ENCODE peak calls at places on chromosome 4, in ten cellular contexts. One of them, this sample, is unnamed.

GRCh38 chr4:184843984-184844554 is 18.3 kb upstream of the ACSL1 start:
- DNase-seq in kidney tubule cell: no peak
- DNase-seq in stimulated activated CD8-positive, alpha-beta memory T cell treated with anti-CD3 and anti-CD28 coated beads, Interleukin-15, amount 100 ng/mL, for 24 hours: no peak
- DNase-seq in neural crest cell: no peak
- DNase-seq in GM12865: no peak
- DNase-seq in NCI-H2029: no peak
- DNase-seq in germinal center: no peak
- DNase-seq in body of pancreas: no peak
- DNase-seq in mesendoderm: no peak
- DNase-seq in Right ventricle myocardium superior: no peak
- DNase-seq in this sample: no peak

GRCh38 chr4:152352645-152353116 is 183.2 kb downstream of the FBXW7 start:
- DNase-seq in kidney tubule cell: peak
- DNase-seq in stimulated activated CD8-positive, alpha-beta memory T cell treated with anti-CD3 and anti-CD28 coated beads, Interleukin-15, amount 100 ng/mL, for 24 hours: no peak
- DNase-seq in neural crest cell: peak
- DNase-seq in GM12865: peak
- DNase-seq in NCI-H2029: peak
- DNase-seq in germinal center: peak
- DNase-seq in body of pancreas: peak
- DNase-seq in mesendoderm: peak
- DNase-seq in Right ventricle myocardium superior: peak
- DNase-seq in this sample: peak

GRCh38 chr4:150127757-150128156 is 49.5 kb downstream of the DCLK2 start:
- DNase-seq in kidney tubule cell: no peak
- DNase-seq in stimulated activated CD8-positive, alpha-beta memory T cell treated with anti-CD3 and anti-CD28 coated beads, Interleukin-15, amount 100 ng/mL, for 24 hours: no peak
- DNase-seq in neural crest cell: no peak
- DNase-seq in GM12865: no peak
- DNase-seq in NCI-H2029: no peak
- DNase-seq in germinal center: no peak
- DNase-seq in body of pancreas: no peak
- DNase-seq in mesendoderm: no peak
- DNase-seq in Right ventricle myocardium superior: no peak
- DNase-seq in this sample: no peak

GRCh38 chr4:28014469-28014868 is 1153.8 kb downstream of the STIM2 start:
- DNase-seq in kidney tubule cell: no peak
- DNase-seq in stimulated activated CD8-positive, alpha-beta memory T cell treated with anti-CD3 and anti-CD28 coated beads, Interleukin-15, amount 100 ng/mL, for 24 hours: no peak
- DNase-seq in neural crest cell: no peak
- DNase-seq in GM12865: no peak
- DNase-seq in NCI-H2029: no peak
- DNase-seq in germinal center: no peak
- DNase-seq in body of pancreas: no peak
- DNase-seq in mesendoderm: no peak
- DNase-seq in Right ventricle myocardium superior: no peak
- DNase-seq in this sample: no peak

GRCh38 chr4:71882113-71882512 is 98.2 kb upstream of the GC start:
- DNase-seq in kidney tubule cell: no peak
- DNase-seq in stimulated activated CD8-positive, alpha-beta memory T cell treated with anti-CD3 and anti-CD28 coated beads, Interleukin-15, amount 100 ng/mL, for 24 hours: no peak
- DNase-seq in neural crest cell: no peak
- DNase-seq in GM12865: no peak
- DNase-seq in NCI-H2029: no peak
- DNase-seq in germinal center: no peak
- DNase-seq in body of pancreas: no peak
- DNase-seq in mesendoderm: peak
- DNase-seq in Right ventricle myocardium superior: no peak
- DNase-seq in this sample: no peak

GRCh38 chr4:101187837-101188236 is 159.5 kb downstream of the PPP3CA start:
- DNase-seq in kidney tubule cell: no peak
- DNase-seq in stimulated activated CD8-positive, alpha-beta memory T cell treated with anti-CD3 and anti-CD28 coated beads, Interleukin-15, amount 100 ng/mL, for 24 hours: no peak
- DNase-seq in neural crest cell: no peak
- DNase-seq in GM12865: no peak
- DNase-seq in NCI-H2029: no peak
- DNase-seq in germinal center: no peak
- DNase-seq in body of pancreas: no peak
- DNase-seq in mesendoderm: no peak
- DNase-seq in Right ventricle myocardium superior: no peak
- DNase-seq in this sample: no peak

GRCh38 chr4:687048-687974 is 1.6 kb downstream of the SLC49A3 start:
- DNase-seq in kidney tubule cell: peak
- DNase-seq in stimulated activated CD8-positive, alpha-beta memory T cell treated with anti-CD3 and anti-CD28 coated beads, Interleukin-15, amount 100 ng/mL, for 24 hours: no peak
- DNase-seq in neural crest cell: no peak
- DNase-seq in GM12865: no peak
- DNase-seq in NCI-H2029: no peak
- DNase-seq in germinal center: no peak
- DNase-seq in body of pancreas: peak
- DNase-seq in mesendoderm: peak
- DNase-seq in Right ventricle myocardium superior: peak
- DNase-seq in this sample: peak

GRCh38 chr4:30330894-30331652 is 389.1 kb upstream of the PCDH7 start:
- DNase-seq in kidney tubule cell: no peak
- DNase-seq in stimulated activated CD8-positive, alpha-beta memory T cell treated with anti-CD3 and anti-CD28 coated beads, Interleukin-15, amount 100 ng/mL, for 24 hours: no peak
- DNase-seq in neural crest cell: no peak
- DNase-seq in GM12865: no peak
- DNase-seq in NCI-H2029: no peak
- DNase-seq in germinal center: no peak
- DNase-seq in body of pancreas: peak
- DNase-seq in mesendoderm: peak
- DNase-seq in Right ventricle myocardium superior: no peak
- DNase-seq in this sample: no peak

GRCh38 chr4:56958111-56958517 is 19.3 kb downstream of the NOA1 start:
- DNase-seq in kidney tubule cell: peak
- DNase-seq in stimulated activated CD8-positive, alpha-beta memory T cell treated with anti-CD3 and anti-CD28 coated beads, Interleukin-15, amount 100 ng/mL, for 24 hours: no peak
- DNase-seq in neural crest cell: no peak
- DNase-seq in GM12865: no peak
- DNase-seq in NCI-H2029: peak
- DNase-seq in germinal center: no peak
- DNase-seq in body of pancreas: peak
- DNase-seq in mesendoderm: no peak
- DNase-seq in Right ventricle myocardium superior: peak
- DNase-seq in this sample: peak

This sample was measured in left cardiac atrium.